ENCODE peak calls at places on chromosomes 12 and 14, in six cellular contexts. One of them, this sample, is unnamed.

GRCh38 chr12:71641390-71641789 is 22.3 kb downstream of the ZFC3H1 start:
- DNase-seq in T-helper 2 cell: no peak
- DNase-seq in caudate nucleus: no peak
- DNase-seq in DMS53: no peak
- DNase-seq in stimulated activated CD4-positive, alpha-beta T cell treated with anti-CD3 and anti-CD28 coated beads, Interleukin-12 subunit alpha, Interleukin-12 subunit beta, amount 100 ng/mL, for 4 hours: no peak
- DNase-seq in EL: no peak
- DNase-seq in this sample: no peak

GRCh38 chr12:129028824-129029223 is 175.5 kb downstream of the GLT1D1 start:
- DNase-seq in caudate nucleus: no peak
- DNase-seq in stimulated activated CD4-positive, alpha-beta T cell treated with anti-CD3 and anti-CD28 coated beads, Interleukin-12 subunit alpha, Interleukin-12 subunit beta, amount 100 ng/mL, for 4 hours: no peak
- DNase-seq in EL: no peak
- DNase-seq in T-helper 2 cell: no peak
- DNase-seq in DMS53: no peak
- DNase-seq in this sample: no peak

GRCh38 chr14:52551696-52552062 is 626 bp downstream of the TXNDC16 start:
- DNase-seq in T-helper 2 cell: no peak
- DNase-seq in DMS53: peak
- DNase-seq in EL: peak
- DNase-seq in stimulated activated CD4-positive, alpha-beta T cell treated with anti-CD3 and anti-CD28 coated beads, Interleukin-12 subunit alpha, Interleukin-12 subunit beta, amount 100 ng/mL, for 4 hours: no peak
- DNase-seq in caudate nucleus: peak
- DNase-seq in this sample: no peak

GRCh38 chr14:91335191-91336092 is 82.2 kb downstream of the CCDC88C start:
- DNase-seq in EL: no peak
- DNase-seq in caudate nucleus: no peak
- DNase-seq in DMS53: no peak
- DNase-seq in stimulated activated CD4-positive, alpha-beta T cell treated with anti-CD3 and anti-CD28 coated beads, Interleukin-12 subunit alpha, Interleukin-12 subunit beta, amount 100 ng/mL, for 4 hours: no peak
- DNase-seq in T-helper 2 cell: no peak
- DNase-seq in this sample: no peak

GRCh38 chr12:52259850-52260249 is 14.6 kb upstream of the KRT86 start:
- DNase-seq in stimulated activated CD4-positive, alpha-beta T cell treated with anti-CD3 and anti-CD28 coated beads, Interleukin-12 subunit alpha, Interleukin-12 subunit beta, amount 100 ng/mL, for 4 hours: no peak
- DNase-seq in T-helper 2 cell: no peak
- DNase-seq in DMS53: no peak
- DNase-seq in caudate nucleus: no peak
- DNase-seq in EL: peak
- DNase-seq in this sample: peak

GRCh38 chr14:101010293-101010692 is 106.8 kb upstream of the RTL1 start:
- DNase-seq in DMS53: no peak
- DNase-seq in stimulated activated CD4-positive, alpha-beta T cell treated with anti-CD3 and anti-CD28 coated beads, Interleukin-12 subunit alpha, Interleukin-12 subunit beta, amount 100 ng/mL, for 4 hours: no peak
- DNase-seq in EL: no peak
- DNase-seq in T-helper 2 cell: no peak
- DNase-seq in caudate nucleus: no peak
- DNase-seq in this sample: peak

GRCh38 chr14:100778078-100778927 is 47.6 kb upstream of the MEG3 start:
- DNase-seq in EL: no peak
- DNase-seq in T-helper 2 cell: no peak
- DNase-seq in DMS53: no peak
- DNase-seq in caudate nucleus: no peak
- DNase-seq in stimulated activated CD4-positive, alpha-beta T cell treated with anti-CD3 and anti-CD28 coated beads, Interleukin-12 subunit alpha, Interleukin-12 subunit beta, amount 100 ng/mL, for 4 hours: no peak
- DNase-seq in this sample: no peak

GRCh38 chr14:63492391-63492790 is 50.8 kb downstream of the PPP2R5E start:
- DNase-seq in EL: peak
- DNase-seq in stimulated activated CD4-positive, alpha-beta T cell treated with anti-CD3 and anti-CD28 coated beads, Interleukin-12 subunit alpha, Interleukin-12 subunit beta, amount 100 ng/mL, for 4 hours: no peak
- DNase-seq in DMS53: peak
- DNase-seq in caudate nucleus: no peak
- DNase-seq in T-helper 2 cell: no peak
- DNase-seq in this sample: no peak

GRCh38 chr12:4273651-4274395 is at the start of gene CCND2:
- DNase-seq in caudate nucleus: peak
- DNase-seq in T-helper 2 cell: peak
- DNase-seq in EL: peak
- DNase-seq in DMS53: peak
- DNase-seq in stimulated activated CD4-positive, alpha-beta T cell treated with anti-CD3 and anti-CD28 coated beads, Interleukin-12 subunit alpha, Interleukin-12 subunit beta, amount 100 ng/mL, for 4 hours: peak
- DNase-seq in this sample: peak

GRCh38 chr12:3389911-3390310 is 101.1 kb upstream of the PRMT8 start:
- DNase-seq in DMS53: no peak
- DNase-seq in stimulated activated CD4-positive, alpha-beta T cell treated with anti-CD3 and anti-CD28 coated beads, Interleukin-12 subunit alpha, Interleukin-12 subunit beta, amount 100 ng/mL, for 4 hours: no peak
- DNase-seq in T-helper 2 cell: no peak
- DNase-seq in caudate nucleus: no peak
- DNase-seq in EL: no peak
- DNase-seq in this sample: no peak

GRCh38 chr12:122981036-122981471 is 573 bp downstream of the ARL6IP4 start:
- DNase-seq in T-helper 2 cell: no peak
- DNase-seq in DMS53: peak
- DNase-seq in caudate nucleus: no peak
- DNase-seq in EL: peak
- DNase-seq in stimulated activated CD4-positive, alpha-beta T cell treated with anti-CD3 and anti-CD28 coated beads, Interleukin-12 subunit alpha, Interleukin-12 subunit beta, amount 100 ng/mL, for 4 hours: no peak
- DNase-seq in this sample: no peak

GRCh38 chr12:130424858-130425697 is 87.4 kb downstream of the PIWIL1 start:
- DNase-seq in stimulated activated CD4-positive, alpha-beta T cell treated with anti-CD3 and anti-CD28 coated beads, Interleukin-12 subunit alpha, Interleukin-12 subunit beta, amount 100 ng/mL, for 4 hours: no peak
- DNase-seq in T-helper 2 cell: no peak
- DNase-seq in caudate nucleus: no peak
- DNase-seq in EL: no peak
- DNase-seq in DMS53: no peak
- DNase-seq in this sample: no peak

GRCh38 chr14:68987653-68988036 is 8.5 kb upstream of the ACTN1 start:
- DNase-seq in caudate nucleus: no peak
- DNase-seq in DMS53: peak
- DNase-seq in stimulated activated CD4-positive, alpha-beta T cell treated with anti-CD3 and anti-CD28 coated beads, Interleukin-12 subunit alpha, Interleukin-12 subunit beta, amount 100 ng/mL, for 4 hours: no peak
- DNase-seq in T-helper 2 cell: no peak
- DNase-seq in EL: peak
- DNase-seq in this sample: no peak

GRCh38 chr14:101729382-101729781 is 32.1 kb upstream of the PPP2R5C start:
- DNase-seq in EL: no peak
- DNase-seq in stimulated activated CD4-positive, alpha-beta T cell treated with anti-CD3 and anti-CD28 coated beads, Interleukin-12 subunit alpha, Interleukin-12 subunit beta, amount 100 ng/mL, for 4 hours: no peak
- DNase-seq in DMS53: no peak
- DNase-seq in T-helper 2 cell: no peak
- DNase-seq in caudate nucleus: no peak
- DNase-seq in this sample: no peak

This sample was measured in GM13977.